ENCODE peak calls at places on chromosomes 4 and X, in six cellular contexts. M, C, F, U, N and L are unnamed samples.

GRCh38 chr4:77072195-77072753 is 3.5 kb downstream of the CCNI start:
- DNase-seq in M (peak), C (peak), F (no peak), U (no peak), N (no peak), L (peak)

GRCh38 chr4:108087293-108087967 is 81.3 kb downstream of the LEF1 start:
- DNase-seq in M (no peak), C (no peak), F (no peak), U (no peak), N (no peak), L (no peak)

GRCh38 chrX:2466876-2467656 is 33.7 kb downstream of the DHRSX start:
- DNase-seq in M (no peak), C (no peak), F (no peak), U (no peak), N (no peak), L (no peak)

GRCh38 chr4:87865960-87866598 is 33.3 kb downstream of the MEPE start:
- DNase-seq in M (no peak), C (no peak), F (no peak), U (no peak), N (no peak), L (no peak)

GRCh38 chrX:22323541-22323940 is 50.8 kb downstream of the CBLL2 start:
- DNase-seq in M (peak), C (no peak), F (no peak), U (no peak), N (no peak), L (no peak)

GRCh38 chrX:119393144-119393543 is 6.0 kb upstream of the SLC25A43 start:
- DNase-seq in M (no peak), C (no peak), F (no peak), U (no peak), N (no peak), L (no peak)

GRCh38 chr4:110487873-110488272 is 11.9 kb downstream of the ENPEP start:
- DNase-seq in M (no peak), C (no peak), F (no peak), U (no peak), N (no peak), L (no peak)

GRCh38 chr4:138706206-138706605 is 309.4 kb upstream of the NOCT start:
- DNase-seq in M (no peak), C (no peak), F (no peak), U (no peak), N (no peak), L (no peak)

GRCh38 chrX:54920610-54921426 is at the start of gene TRO:
- DNase-seq in M (no peak), C (no peak), F (no peak), U (peak), N (no peak), L (peak)

GRCh38 chr4:7460591-7460990 is 25.9 kb upstream of the PSAPL1 start:
- DNase-seq in M (no peak), C (no peak), F (peak), U (peak), N (no peak), L (no peak)

GRCh38 chrX:829145-829544 is 198.6 kb downstream of the SHOX start:
- DNase-seq in M (no peak), C (no peak), F (no peak), U (no peak), N (no peak), L (no peak)

GRCh38 chr4:174377613-174378012 is 93.9 kb downstream of the CEP44 start:
- DNase-seq in M (no peak), C (no peak), F (no peak), U (no peak), N (no peak), L (no peak)

GRCh38 chr4:145618210-145618911 is 824 bp upstream of the MMAA start:
- DNase-seq in M (peak), C (peak), F (no peak), U (peak), N (no peak), L (peak)

GRCh38 chr4:20544645-20545044 is 155.6 kb upstream of the PACRGL start:
- DNase-seq in M (peak), C (peak), F (no peak), U (no peak), N (no peak), L (no peak)
- TF ChIP-seq CTCF in M (peak), C (peak), F (peak), U (peak), N (peak), L (no peak)

DNA sequence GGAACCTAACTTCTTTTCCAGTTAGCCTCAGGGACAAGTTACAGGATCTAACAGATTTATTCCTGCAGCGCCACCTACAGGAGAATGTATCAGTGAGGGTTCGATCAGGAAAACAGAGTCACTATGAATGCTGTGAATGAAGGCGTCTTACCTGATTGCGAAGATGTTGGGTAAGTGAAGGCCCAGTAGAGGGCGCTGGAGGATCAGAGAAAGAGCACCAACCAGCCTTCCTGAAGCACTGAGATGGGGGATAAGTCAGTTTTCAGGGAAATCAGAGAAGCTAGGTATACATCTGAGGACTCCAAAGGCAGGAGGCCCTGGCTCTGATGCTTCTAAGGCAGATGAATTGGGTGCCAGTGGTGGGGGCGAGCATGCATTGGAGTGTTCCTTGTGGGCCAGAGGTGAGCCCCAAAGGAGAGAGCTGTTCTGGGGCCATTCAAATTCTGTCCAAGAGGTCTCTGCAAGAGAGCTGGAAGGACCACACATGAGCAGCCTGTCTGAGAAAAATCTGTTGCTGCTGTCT is 169.9 kb upstream of the AADAT start:
- DNase-seq in M (peak), C (peak), F (peak), U (peak), N (no peak), L (peak)
- TF ChIP-seq CTCF in M (peak), C (peak), F (peak), U (peak), N (peak), L (peak)

DNA sequence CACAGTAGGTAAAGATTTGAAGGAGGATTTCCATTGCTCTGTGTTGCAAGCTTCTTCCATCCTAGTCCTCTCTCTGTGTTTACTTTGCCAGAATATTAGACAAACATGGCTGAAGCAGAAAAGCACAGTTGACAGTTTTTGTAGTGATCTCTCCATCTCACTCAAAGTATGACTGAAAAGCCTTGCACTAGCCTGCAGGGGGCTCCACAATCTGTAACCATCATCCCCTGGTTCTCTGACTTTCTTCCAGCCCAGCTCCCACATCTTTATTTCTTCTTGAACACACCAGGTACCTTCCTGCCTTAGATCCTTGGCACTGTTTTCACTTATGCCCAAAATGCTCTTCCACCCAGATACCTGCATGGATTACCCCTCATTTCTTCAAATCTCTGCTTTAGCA is 34.1 kb upstream of the HHIP start:
- DNase-seq in M (peak), C (peak), F (no peak), U (peak), N (no peak), L (peak)
- TF ChIP-seq CTCF in M (no peak), C (peak), F (no peak), U (peak), N (no peak), L (no peak)

GRCh38 chrX:19881559-19881958 is 5.8 kb downstream of the SH3KBP1 start:
- DNase-seq in M (no peak), C (no peak), F (no peak), U (no peak), N (no peak), L (no peak)

GRCh38 chrX:19882066-19882775 is 5.2 kb downstream of the SH3KBP1 start:
- DNase-seq in M (no peak), C (no peak), F (no peak), U (no peak), N (no peak), L (no peak)

GRCh38 chrX:19877431-19877830 is 10.0 kb downstream of the SH3KBP1 start:
- DNase-seq in M (no peak), C (no peak), F (no peak), U (no peak), N (no peak), L (no peak)

GRCh38 chrX:19879181-19879580 is 8.2 kb downstream of the SH3KBP1 start:
- DNase-seq in M (no peak), C (no peak), F (no peak), U (no peak), N (no peak), L (peak)

DNA sequence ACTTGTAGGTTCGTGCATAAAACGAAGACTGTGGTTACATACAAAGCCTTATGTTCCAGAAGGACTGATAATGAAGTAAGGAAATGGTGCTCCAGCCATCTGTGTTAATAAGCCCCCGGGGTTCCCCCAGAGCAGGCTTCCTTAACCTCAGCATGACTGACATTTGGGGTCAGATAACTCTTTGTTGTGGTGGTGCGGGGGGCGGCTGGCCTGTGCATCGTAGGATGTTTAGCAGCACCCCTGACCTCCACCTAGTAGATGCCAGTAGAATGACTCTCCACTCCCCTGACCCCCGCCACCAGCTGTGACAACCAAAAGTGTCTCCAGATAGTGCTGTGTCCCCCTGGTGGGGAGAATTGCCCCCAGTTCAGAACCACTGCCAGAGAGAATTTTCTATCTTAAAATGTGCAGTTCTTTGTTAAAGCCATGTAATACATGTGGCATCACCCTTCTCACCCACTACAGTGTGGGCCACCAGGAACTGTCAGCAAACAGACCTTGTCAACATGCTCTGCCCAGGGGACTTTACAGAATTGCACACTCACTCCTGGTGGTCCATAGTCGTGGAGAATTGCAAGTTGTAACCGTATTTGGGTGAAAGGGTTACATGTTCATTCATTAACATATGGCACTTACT is 7.5 kb downstream of the SH3KBP1 start:
- DNase-seq in M (no peak), C (no peak), F (no peak), U (no peak), N (no peak), L (peak)
- TF ChIP-seq CTCF in M (no peak), C (peak), F (no peak), U (no peak), N (no peak), L (peak)

GRCh38 chr4:70538869-70539268 is 20.5 kb downstream of the AMTN start:
- DNase-seq in M (no peak), C (no peak), F (no peak), U (no peak), N (no peak), L (no peak)

GRCh38 chr4:70544279-70544870 is 26.0 kb downstream of the AMTN start:
- DNase-seq in M (peak), C (peak), F (no peak), U (no peak), N (no peak), L (no peak)
- TF ChIP-seq CTCF in M (peak), C (peak), F (peak), U (peak), N (peak), L (peak)

GRCh38 chr4:150799207-150799606 is 215.9 kb downstream of the LRBA start:
- DNase-seq in M (no peak), C (no peak), F (no peak), U (no peak), N (no peak), L (no peak)
- TF ChIP-seq CTCF in M (no peak), C (no peak), F (no peak), U (no peak), N (no peak), L (no peak)

GRCh38 chrX:153870288-153870690 is 15.7 kb downstream of the L1CAM start:
- DNase-seq in M (no peak), C (no peak), F (no peak), U (no peak), N (no peak), L (no peak)

GRCh38 chrX:153871451-153871850 is 14.5 kb downstream of the L1CAM start:
- DNase-seq in M (no peak), C (no peak), F (no peak), U (peak), N (no peak), L (no peak)

GRCh38 chrX:153869473-153870287 is 16.3 kb downstream of the L1CAM start:
- DNase-seq in M (no peak), C (no peak), F (no peak), U (no peak), N (no peak), L (no peak)

GRCh38 chrX:153871946-153872878 is 13.8 kb downstream of the L1CAM start:
- DNase-seq in M (no peak), C (no peak), F (no peak), U (no peak), N (no peak), L (no peak)

DNA sequence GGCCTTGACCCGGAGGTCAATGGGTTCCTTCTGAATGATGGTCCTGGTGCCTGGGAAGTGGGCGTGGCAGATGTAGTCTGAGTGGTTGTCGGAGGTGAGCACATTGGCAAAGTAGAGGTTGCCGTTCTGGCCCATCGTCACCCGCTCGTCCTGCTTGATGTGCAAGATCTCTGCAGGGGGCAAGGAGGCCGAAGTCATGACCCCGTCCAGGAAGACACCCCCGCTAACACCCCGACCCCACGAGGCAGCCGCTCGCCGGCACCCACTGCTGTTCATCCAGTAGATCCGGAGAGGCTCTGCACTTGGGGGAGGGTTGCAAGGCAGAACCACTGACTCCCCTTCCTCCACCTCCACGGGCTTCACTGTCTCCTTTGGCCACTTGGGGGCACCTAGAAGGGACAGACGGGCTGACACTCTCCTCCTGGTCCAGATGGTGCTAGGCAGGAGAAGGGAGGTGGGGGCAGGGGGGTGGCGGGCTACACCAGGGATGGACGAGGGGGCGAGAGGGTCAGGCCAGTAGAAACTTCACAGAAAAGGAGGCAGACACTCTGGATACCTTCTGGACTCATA is 15.1 kb downstream of the L1CAM start:
- DNase-seq in M (no peak), C (no peak), F (no peak), U (no peak), N (no peak), L (no peak)
- TF ChIP-seq CTCF in M (no peak), C (no peak), F (no peak), U (no peak), N (no peak), L (no peak)